ENCODE peak calls at places on chromosomes 16 and 17, in six cellular contexts. X, O, P, J, A and D are unnamed samples.

GRCh38 chr17:16342979-16343378 is 10.3 kb downstream of the CENPV start:
- DNase-seq in A (no peak), P (no peak), J (no peak), O (no peak), X (no peak), D (no peak)

GRCh38 chr17:65278050-65278819 is 141.1 kb downstream of the RGS9 start:
- DNase-seq in O (peak; percentile 6), X (peak; percentile 88), P (peak; percentile 87), J (peak; percentile 32), A (peak; percentile 66), D (no peak)

GRCh38 chr17:56499799-56500388 is 93.6 kb upstream of the NOG start:
- DNase-seq in J (no peak), P (no peak), O (peak; percentile 13), A (peak; percentile 29), X (peak; percentile 36), D (no peak)

GRCh38 chr16:54055864-54056263 is 230.7 kb downstream of the IRX3 start:
- DNase-seq in P (no peak), A (no peak), X (no peak), O (no peak), J (no peak), D (no peak)

GRCh38 chr17:79528592-79529125 is 82.2 kb downstream of the RBFOX3 start:
- DNase-seq in X (no peak), P (no peak), J (no peak), A (no peak), O (no peak), D (no peak)

GRCh38 chr16:75622762-75623605 is at the start of gene ADAT1:
- DNase-seq in P (peak; percentile 94), O (peak; percentile 98), A (peak; percentile 98), X (peak; percentile 100), J (peak; percentile 98), D (peak; percentile 92)

GRCh38 chr16:1265826-1266225 is 10.0 kb downstream of the TPSD1 start:
- DNase-seq in X (no peak), O (no peak), J (no peak), A (no peak), P (no peak), D (no peak)

GRCh38 chr16:57089406-57089805 is 3.0 kb upstream of the CPNE2 start:
- DNase-seq in J (no peak), P (no peak), X (no peak), O (peak; percentile 90), A (no peak), D (no peak)

GRCh38 chr17:17146791-17147406 is 59.2 kb downstream of the PLD6 start:
- DNase-seq in P (peak; percentile 55), J (no peak), O (peak; percentile 46), A (peak; percentile 48), X (peak; percentile 46), D (no peak)

GRCh38 chr17:50647187-50647586 is 12.5 kb downstream of the ABCC3 start:
- DNase-seq in P (no peak), X (no peak), O (no peak), J (no peak), A (peak; percentile 42), D (no peak)

GRCh38 chr17:43020789-43021738 is 1.1 kb downstream of the VAT1 start:
- DNase-seq in P (peak; percentile 89), A (peak; percentile 37), J (peak; percentile 48), X (peak; percentile 64), O (peak; percentile 58), D (peak; percentile 40)

GRCh38 chr16:50146479-50147435 is 6.3 kb upstream of the TENT4B start:
- DNase-seq in X (no peak), P (no peak), A (peak; percentile 40), J (peak; percentile 25), O (no peak), D (no peak)

GRCh38 chr17:71033336-71033735 is 864.0 kb downstream of the KCNJ2 start:
- DNase-seq in X (peak; percentile 79), O (no peak), A (no peak), J (no peak), P (no peak), D (no peak)

GRCh38 chr17:32596666-32597065 is 109.9 kb downstream of the CDK5R1 start:
- DNase-seq in X (no peak), J (no peak), A (no peak), O (no peak), P (no peak), D (no peak)

GRCh38 chr17:44110823-44111633 is 12.4 kb downstream of the HDAC5 start:
- DNase-seq in A (peak; percentile 78), O (peak; percentile 62), X (peak; percentile 70), J (peak; percentile 96), P (peak; percentile 86), D (peak; percentile 46)

GRCh38 chr17:58304735-58305486 is 23.7 kb downstream of the TSPOAP1 start:
- DNase-seq in O (no peak), J (no peak), X (no peak), P (no peak), A (no peak), D (no peak)

GRCh38 chr17:47352848-47353247 is 29.1 kb downstream of the EFCAB13 start:
- DNase-seq in O (no peak), J (no peak), X (no peak), P (no peak), A (no peak), D (no peak)

GRCh38 chr16:11201498-11202259 is 54.3 kb downstream of the SOCS1 start:
- DNase-seq in O (no peak), J (no peak), P (peak; percentile 36), X (peak; percentile 45), A (peak; percentile 72), D (no peak)

GRCh38 chr17:19713462-19713861 is 2.9 kb downstream of the SLC47A2 start:
- DNase-seq in A (no peak), X (no peak), O (no peak), P (no peak), J (no peak), D (no peak)

GRCh38 chr17:57570740-57571344 is 174.3 kb downstream of the CCDC182 start:
- DNase-seq in O (no peak), J (no peak), P (no peak), A (no peak), X (no peak), D (no peak)

GRCh38 chr16:27598226-27598625 is 48.3 kb downstream of the KATNIP start:
- DNase-seq in J (no peak), X (no peak), A (no peak), P (no peak), O (no peak), D (no peak)

GRCh38 chr16:30948956-30949654 is at the start of gene ORAI3:
- DNase-seq in J (peak; percentile 72), O (peak; percentile 66), P (peak; percentile 53), A (peak; percentile 65), X (peak; percentile 84), D (peak; percentile 47)